ENCODE peak calls at places on chromosomes 16 and 17, in four cellular contexts. One of them, this sample, is unnamed.

GRCh38 chr16:7437843-7438242 is 105.2 kb downstream of the RBFOX1 start:
- DNase-seq in K562: no peak
- DNase-seq in A549: no peak
- DNase-seq in H1: no peak
- DNase-seq in this sample: no peak

GRCh38 chr16:86566966-86567700 is 504 bp downstream of the FOXC2 start:
- DNase-seq in H1: no peak
- DNase-seq in A549: peak
- DNase-seq in K562: no peak
- DNase-seq in this sample: no peak

GRCh38 chr17:73586921-73587680 is 57.1 kb downstream of the SDK2 start:
- DNase-seq in H1: no peak
- DNase-seq in K562: peak
- DNase-seq in A549: peak
- DNase-seq in this sample: peak

GRCh38 chr16:23948949-23949392 is 113.2 kb downstream of the PRKCB start:
- DNase-seq in A549: no peak
- DNase-seq in H1: no peak
- DNase-seq in K562: no peak
- DNase-seq in this sample: no peak

GRCh38 chr16:55913717-55914116 is 38.5 kb upstream of the CES5A start:
- DNase-seq in A549: no peak
- DNase-seq in K562: no peak
- DNase-seq in H1: no peak
- DNase-seq in this sample: no peak

GRCh38 chr16:74291577-74292208 is 4.9 kb upstream of the PSMD7 start:
- DNase-seq in A549: no peak
- DNase-seq in K562: no peak
- DNase-seq in H1: no peak
- DNase-seq in this sample: no peak

GRCh38 chr17:37702605-37703004 is 42.3 kb downstream of the HNF1B start:
- DNase-seq in A549: peak
- DNase-seq in H1: no peak
- DNase-seq in K562: peak
- DNase-seq in this sample: no peak

GRCh38 chr16:4832698-4833343 is 14.3 kb downstream of the GLYR1 start:
- DNase-seq in H1: no peak
- DNase-seq in A549: no peak
- DNase-seq in K562: no peak
- DNase-seq in this sample: no peak

GRCh38 chr17:61280338-61280737 is 119.3 kb upstream of the TBX2 start:
- DNase-seq in A549: no peak
- DNase-seq in K562: no peak
- DNase-seq in H1: no peak
- DNase-seq in this sample: no peak

GRCh38 chr17:72116692-72117469 is 3.9 kb upstream of the SOX9 start:
- DNase-seq in K562: no peak
- DNase-seq in A549: no peak
- DNase-seq in H1: no peak
- DNase-seq in this sample: no peak

GRCh38 chr17:27242951-27243350 is 51.0 kb upstream of the WSB1 start:
- DNase-seq in H1: no peak
- DNase-seq in K562: no peak
- DNase-seq in A549: no peak
- DNase-seq in this sample: no peak

GRCh38 chr17:28381141-28381825 is 9.8 kb downstream of the SARM1 start:
- DNase-seq in K562: no peak
- DNase-seq in A549: no peak
- DNase-seq in H1: peak
- DNase-seq in this sample: no peak

GRCh38 chr16:78894872-78895271 is 705.7 kb downstream of the MAF start:
- DNase-seq in K562: no peak
- DNase-seq in H1: no peak
- DNase-seq in A549: no peak
- DNase-seq in this sample: no peak

GRCh38 chr17:81537856-81538555 is 9.8 kb downstream of the FSCN2 start:
- DNase-seq in H1: no peak
- DNase-seq in K562: no peak
- DNase-seq in A549: no peak
- DNase-seq in this sample: no peak

GRCh38 chr17:418421-418751 is 65.8 kb upstream of the RPH3AL start:
- DNase-seq in A549: no peak
- DNase-seq in K562: no peak
- DNase-seq in H1: no peak
- DNase-seq in this sample: no peak

GRCh38 chr16:85327731-85328664 is 215.7 kb upstream of the CIBAR2 start:
- DNase-seq in A549: no peak
- DNase-seq in H1: peak
- DNase-seq in K562: peak
- DNase-seq in this sample: no peak

GRCh38 chr17:1630662-1631061 is 2.0 kb upstream of the SLC43A2 start:
- DNase-seq in K562: no peak
- DNase-seq in A549: no peak
- DNase-seq in H1: no peak
- DNase-seq in this sample: no peak

GRCh38 chr17:8145811-8146210 is 6.4 kb downstream of the PER1 start:
- DNase-seq in A549: no peak
- DNase-seq in K562: no peak
- DNase-seq in H1: no peak
- DNase-seq in this sample: no peak

GRCh38 chr17:57620576-57620975 is 124.5 kb downstream of the CCDC182 start:
- DNase-seq in A549: no peak
- DNase-seq in K562: no peak
- DNase-seq in H1: no peak
- DNase-seq in this sample: no peak

GRCh38 chr17:78889525-78889924 is 13.5 kb downstream of the CEP295NL start:
- DNase-seq in H1: no peak
- DNase-seq in A549: no peak
- DNase-seq in K562: no peak
- DNase-seq in this sample: no peak

GRCh38 chr16:1125471-1125870 is 27.4 kb upstream of the CACNA1H start:
- DNase-seq in H1: no peak
- DNase-seq in K562: peak
- DNase-seq in A549: peak
- DNase-seq in this sample: no peak

GRCh38 chr16:67393111-67393789 is at the start of gene TPPP3:
- DNase-seq in H1: no peak
- DNase-seq in A549: peak
- DNase-seq in K562: peak
- DNase-seq in this sample: peak

GRCh38 chr17:30957741-30958140 is 13.1 kb upstream of the RNF135 start:
- DNase-seq in H1: no peak
- DNase-seq in K562: no peak
- DNase-seq in A549: no peak
- DNase-seq in this sample: no peak

GRCh38 chr17:5097101-5097834 is 14.4 kb downstream of the ZNF232 start:
- DNase-seq in A549: no peak
- DNase-seq in H1: peak
- DNase-seq in K562: no peak
- DNase-seq in this sample: no peak

GRCh38 chr17:29400818-29401217 is 10.7 kb downstream of the TAOK1 start:
- DNase-seq in A549: no peak
- DNase-seq in K562: no peak
- DNase-seq in H1: no peak
- DNase-seq in this sample: no peak

GRCh38 chr16:53775821-53776431 is 72.0 kb downstream of the FTO start:
- DNase-seq in K562: no peak
- DNase-seq in H1: no peak
- DNase-seq in A549: peak
- DNase-seq in this sample: peak

GRCh38 chr16:88473666-88474534 is 20.8 kb downstream of the ZFPM1 start:
- DNase-seq in A549: no peak
- DNase-seq in H1: no peak
- DNase-seq in K562: peak
- DNase-seq in this sample: no peak

GRCh38 chr17:1060991-1061390 is 64.1 kb downstream of the TIMM22 start:
- DNase-seq in K562: no peak
- DNase-seq in A549: peak
- DNase-seq in H1: no peak
- DNase-seq in this sample: no peak

DNA sequence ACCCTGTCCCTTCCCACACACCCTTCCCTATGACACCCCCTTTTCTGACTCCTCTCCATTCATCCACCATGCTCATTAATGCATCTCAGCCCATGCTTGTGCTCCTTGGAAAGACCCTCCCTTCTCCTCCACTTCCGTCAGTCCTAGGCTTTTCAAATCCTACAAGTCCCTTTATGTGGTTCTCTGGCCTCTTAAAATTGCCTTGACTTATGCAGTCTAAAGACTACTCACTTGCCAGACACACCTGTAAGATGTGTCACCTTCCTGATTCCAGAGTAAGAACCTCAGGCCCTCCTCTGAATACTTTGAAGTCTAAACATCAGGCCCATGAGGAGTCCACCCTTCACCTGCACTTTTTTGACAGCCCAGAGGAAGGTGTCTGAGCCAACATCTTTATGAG is 127.9 kb upstream of the CACNG5 start:
- DNase-seq in K562: no peak
- DNase-seq in H1: no peak
- DNase-seq in A549: no peak
- DNase-seq in this sample: no peak
- TF ChIP-seq RNF2 in K562: no peak
- TF ChIP-seq RNF2 in H1: no peak
- TF ChIP-seq RNF2 in A549: no peak
- TF ChIP-seq RNF2 in this sample: no peak

DNA sequence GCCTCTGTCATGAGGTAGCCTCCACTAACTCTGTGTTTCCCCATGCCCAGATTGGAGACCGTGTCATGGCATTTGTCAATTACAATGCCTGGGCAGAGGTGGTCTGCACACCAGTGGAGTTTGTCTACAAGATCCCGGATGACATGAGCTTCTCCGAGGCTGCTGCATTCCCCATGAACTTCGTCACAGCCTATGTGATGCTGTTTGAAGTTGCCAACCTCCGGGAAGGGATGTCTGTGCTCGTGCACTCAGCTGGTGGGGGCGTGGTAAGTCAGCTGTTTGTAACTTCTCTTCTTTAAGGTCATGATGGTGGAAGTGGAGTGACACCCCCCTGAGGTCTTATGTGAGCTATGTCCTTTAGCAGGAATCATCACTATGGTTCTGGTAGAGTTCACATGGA is 36.8 kb downstream of the VAT1L start:
- DNase-seq in A549: no peak
- DNase-seq in K562: no peak
- DNase-seq in H1: no peak
- DNase-seq in this sample: no peak
- TF ChIP-seq RNF2 in A549: no peak
- TF ChIP-seq RNF2 in K562: no peak
- TF ChIP-seq RNF2 in H1: no peak
- TF ChIP-seq RNF2 in this sample: no peak

DNA sequence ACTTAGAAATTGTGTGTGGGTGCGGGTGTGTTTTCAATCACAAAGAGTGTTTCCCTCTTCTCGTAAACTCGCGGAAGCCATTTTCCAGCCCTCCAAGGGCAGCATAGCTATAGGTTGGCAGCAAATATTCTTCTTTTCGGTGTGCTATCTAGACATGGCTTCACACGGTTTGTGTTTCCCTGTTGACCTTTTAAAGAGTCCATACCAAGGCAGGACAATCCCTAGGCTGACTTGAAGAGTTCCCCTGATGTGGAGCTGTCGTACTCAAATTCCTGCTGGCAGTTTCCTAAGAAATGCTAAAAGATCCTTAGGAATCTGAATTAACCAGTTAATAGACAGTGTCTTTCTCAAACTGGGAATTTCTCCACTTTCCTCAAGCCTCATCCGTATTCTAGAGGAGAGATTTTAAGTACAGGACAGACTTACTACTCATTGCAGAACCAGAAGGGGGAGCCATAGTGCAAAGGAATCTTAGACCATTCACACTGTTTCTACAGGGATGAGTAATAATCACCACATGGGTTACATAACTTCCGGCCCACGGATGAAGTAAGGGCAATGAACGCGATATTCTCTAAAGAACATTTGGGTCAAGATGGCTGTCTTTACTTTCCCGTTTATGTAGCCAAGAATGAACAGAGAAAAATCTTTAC is 288.6 kb upstream of the ELAC2 start:
- DNase-seq in A549: peak
- DNase-seq in K562: peak
- DNase-seq in H1: peak
- DNase-seq in this sample: peak
- TF ChIP-seq RNF2 in A549: no peak
- TF ChIP-seq RNF2 in K562: no peak
- TF ChIP-seq RNF2 in H1: no peak
- TF ChIP-seq RNF2 in this sample: no peak

DNA sequence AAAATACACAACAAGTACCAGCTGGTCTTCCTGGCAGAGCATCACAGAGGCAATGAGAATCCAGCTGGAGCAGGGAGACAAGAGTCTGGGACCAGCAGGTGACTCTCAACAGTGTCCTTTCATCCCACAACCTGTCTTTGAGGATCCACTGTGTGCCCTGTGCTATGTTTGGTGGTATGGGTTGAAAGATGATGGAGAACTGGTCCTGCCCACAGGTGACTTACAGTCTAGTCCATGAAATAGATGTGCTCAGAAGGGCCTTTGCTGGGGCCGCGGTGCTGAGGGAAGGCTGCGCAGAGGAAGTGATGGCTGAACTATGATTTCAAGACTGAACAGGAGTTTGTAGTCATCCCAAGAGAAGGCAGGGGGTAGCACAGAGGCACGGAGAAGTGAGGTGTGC is 17.9 kb downstream of the WNT3 start:
- DNase-seq in H1: no peak
- DNase-seq in K562: no peak
- DNase-seq in A549: no peak
- DNase-seq in this sample: no peak
- TF ChIP-seq RNF2 in H1: no peak
- TF ChIP-seq RNF2 in K562: no peak
- TF ChIP-seq RNF2 in A549: no peak
- TF ChIP-seq RNF2 in this sample: no peak

DNA sequence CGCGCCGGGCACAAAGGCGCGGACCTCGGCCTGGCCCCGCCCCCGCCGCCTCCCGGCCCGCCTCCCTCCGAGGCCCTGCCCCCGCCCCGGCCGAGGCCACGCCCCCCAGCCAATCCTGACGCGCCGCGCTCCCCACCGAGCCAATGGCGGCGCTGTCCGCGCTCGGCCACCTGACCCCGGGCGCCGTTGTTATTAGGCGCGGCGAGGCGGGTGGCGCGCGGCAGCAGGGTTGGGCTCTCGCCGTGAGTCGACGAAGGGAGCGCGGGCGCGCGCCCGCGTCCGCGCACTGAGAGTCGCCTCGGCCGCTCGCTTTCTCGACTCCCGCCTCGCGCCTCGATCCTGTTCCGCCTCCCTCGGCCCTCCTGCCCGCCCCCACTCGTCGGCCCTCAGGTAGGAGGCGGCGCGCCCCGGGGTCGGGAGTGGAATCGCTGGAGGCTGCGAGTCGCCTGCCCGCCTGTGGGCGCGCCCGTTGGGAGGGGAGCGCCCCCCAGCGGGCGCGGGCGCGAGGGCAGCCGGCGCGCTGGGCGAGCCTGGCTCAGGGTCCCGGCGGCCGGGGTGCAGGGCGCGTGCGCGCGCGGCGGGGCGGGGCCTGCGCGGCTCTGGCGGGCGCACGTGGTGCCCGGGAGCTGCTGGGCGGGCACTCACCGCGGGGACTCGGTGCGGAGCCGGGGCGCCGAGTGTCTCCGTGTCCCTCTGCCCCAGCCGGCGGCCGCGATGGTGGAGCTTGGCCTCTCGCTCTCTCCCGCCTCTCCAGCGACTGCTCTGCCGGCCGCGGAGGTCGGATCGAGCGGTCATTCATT is 405 bp upstream of the CBLN1 start:
- DNase-seq in A549: peak
- DNase-seq in K562: peak
- DNase-seq in H1: peak
- DNase-seq in this sample: no peak
- TF ChIP-seq RNF2 in A549: no peak
- TF ChIP-seq RNF2 in K562: no peak
- TF ChIP-seq RNF2 in H1: no peak
- TF ChIP-seq RNF2 in this sample: no peak

This sample was measured in HepG2.